ENCODE peak calls at places on chromosomes 5 and 9, in five cellular contexts. J, Q, S, L and V are unnamed samples. For H3K4me1, the result is how much of the 10 kb centered on the place peaks cover.

GRCh38 chr9:97852001-97852398 is 1.0 kb upstream of the FOXE1 start:
- DNase-seq in S (no peak), Q (no peak), J (no peak), L (no peak), V (peak)

GRCh38 chr9:17627641-17628040 is 48.8 kb downstream of the SH3GL2 start:
- DNase-seq in L (peak), Q (no peak), S (no peak), J (no peak), V (no peak)

GRCh38 chr5:124740991-124741583 is 5.4 kb downstream of the ZNF608 start:
- DNase-seq in L (peak), Q (no peak), S (no peak), J (no peak), V (no peak)

GRCh38 chr5:134603059-134603458 is 29.6 kb downstream of the SAR1B start:
- DNase-seq in L (peak), J (no peak), Q (no peak), S (no peak), V (no peak)

GRCh38 chr9:36441966-36442365 is 41.9 kb upstream of the RNF38 start:
- DNase-seq in J (no peak), L (no peak), S (no peak), Q (no peak), V (no peak)

GRCh38 chr5:73120222-73121108 is at the start of gene TMEM171:
- DNase-seq in L (peak), Q (peak), S (peak), J (peak), V (peak)

GRCh38 chr9:134427153-134427782 is 101.0 kb downstream of the RXRA start:
- DNase-seq in L (no peak), J (no peak), S (no peak), Q (no peak), V (no peak)

GRCh38 chr9:126373241-126373640 is 46.6 kb downstream of the MVB12B start:
- DNase-seq in S (no peak), Q (no peak), J (no peak), L (no peak), V (peak)

GRCh38 chr5:139472410-139473030 is 1.7 kb downstream of the SMIM33 start:
- DNase-seq in L (no peak), J (no peak), Q (no peak), S (no peak), V (no peak)

GRCh38 chr5:179497636-179498365 is 52.6 kb upstream of the RUFY1 start:
- DNase-seq in J (no peak), Q (no peak), L (no peak), S (no peak), V (no peak)

GRCh38 chr5:173707392-173707791 is 90.9 kb upstream of the BOD1 start:
- DNase-seq in Q (peak), S (no peak), L (peak), J (peak), V (peak)

GRCh38 chr5:71830626-71831539 is 111.8 kb downstream of the CARTPT start:
- DNase-seq in L (peak), S (peak), J (peak), Q (peak), V (peak)

GRCh38 chr5:98587166-98587565 is 186.3 kb upstream of the RGMB start:
- DNase-seq in J (peak), L (no peak), Q (no peak), S (no peak), V (no peak)

GRCh38 chr9:13053504-13053903 is 226.0 kb downstream of the MPDZ start:
- DNase-seq in Q (no peak), L (no peak), J (no peak), S (no peak), V (no peak)

GRCh38 chr5:83095973-83096539 is 18.7 kb downstream of the XRCC4 start:
- DNase-seq in L (peak), S (no peak), Q (no peak), J (peak), V (no peak)

GRCh38 chr5:69271376-69271775 is 36.7 kb downstream of the CDK7 start:
- DNase-seq in L (peak), Q (no peak), J (peak), S (no peak), V (peak)

GRCh38 chr5:135079760-135080159 is 45.7 kb upstream of the PITX1 start:
- DNase-seq in J (no peak), S (no peak), Q (no peak), L (no peak), V (no peak)

GRCh38 chr5:143698534-143698933 is 113.4 kb upstream of the HMHB1 start:
- DNase-seq in Q (no peak), J (no peak), S (no peak), L (no peak), V (no peak)

GRCh38 chr5:138275379-138275782 is 960 bp upstream of the GFRA3 start:
- DNase-seq in S (peak), Q (no peak), L (no peak), J (no peak), V (peak)

DNA sequence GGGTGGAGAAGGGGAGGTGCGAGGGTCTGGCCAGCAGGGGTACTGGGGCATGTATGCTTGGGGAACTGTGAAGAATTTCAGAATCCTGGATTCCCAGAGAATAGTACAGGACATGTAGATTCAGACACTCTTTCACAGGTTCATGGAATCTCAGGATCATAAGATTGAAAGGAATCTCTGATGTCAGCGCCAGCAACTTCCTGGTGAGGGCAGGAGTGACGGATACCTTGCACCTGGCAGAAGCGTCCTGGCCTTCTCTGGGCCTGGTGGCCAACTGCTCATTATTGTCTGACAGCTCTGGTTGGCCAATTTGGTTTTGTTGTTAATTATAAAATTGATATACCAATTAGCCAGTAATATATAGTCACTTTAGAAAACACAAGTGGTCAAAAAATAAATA is 6.9 kb downstream of the GM2A start:
- DNase-seq in J (no peak), S (no peak), L (no peak), Q (no peak), V (no peak)
- TF ChIP-seq CTCF in J (no peak), S (no peak), L (no peak), Q (no peak), V (no peak)

GRCh38 chr9:19441730-19442129 is 32.9 kb downstream of the ACER2 start:
- DNase-seq in Q (no peak), L (no peak), J (no peak), S (no peak), V (no peak)
- H3K4me3 ChIP-seq in Q (no peak), L (no peak), J (no peak), S (no peak), V (no peak)

DNA sequence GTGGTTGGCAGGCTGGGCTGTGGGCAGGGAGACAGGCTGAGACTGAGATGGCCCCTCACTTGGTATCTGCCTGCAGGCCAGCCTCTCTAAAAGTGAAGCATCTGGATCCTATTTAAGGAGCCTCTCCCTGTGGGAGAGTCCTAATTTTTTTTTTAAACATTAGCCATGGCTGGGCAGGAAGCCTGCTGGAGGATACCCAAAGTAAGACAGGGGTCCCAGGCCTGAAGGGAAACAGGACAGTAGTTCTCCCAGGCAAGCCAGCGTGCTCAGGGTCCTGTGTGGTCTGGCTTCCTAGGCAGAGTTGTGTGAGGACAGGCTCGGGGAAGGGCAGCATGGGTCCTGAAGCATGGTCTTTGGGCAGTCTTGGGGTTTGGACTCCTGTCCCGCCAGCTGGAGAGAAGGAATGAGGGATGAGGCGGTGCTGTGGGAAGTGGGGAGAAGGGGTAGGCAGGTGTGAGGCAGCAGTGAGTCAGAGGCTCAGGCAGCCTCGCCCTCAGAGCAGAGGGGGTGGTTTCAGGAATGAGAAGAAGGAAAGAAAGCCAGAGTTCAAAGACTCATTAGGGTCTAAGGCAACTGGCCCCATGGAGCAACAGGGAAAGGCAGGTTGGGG is 242.0 kb downstream of the FSTL4 start:
- DNase-seq in J (no peak), L (no peak), S (no peak), Q (no peak), V (no peak)
- H3K4me1 ChIP-seq in J (under half), L (under half), S (under half), Q (under half), V (under half)

GRCh38 chr5:176597417-176598389 is 12.3 kb downstream of the GPRIN1 start:
- DNase-seq in S (no peak), Q (no peak), L (no peak), J (no peak), V (no peak)

GRCh38 chr5:176596069-176596656 is 13.8 kb downstream of the GPRIN1 start:
- DNase-seq in L (no peak), Q (no peak), S (no peak), J (no peak), V (no peak)

GRCh38 chr5:176595386-176595943 is 14.5 kb downstream of the GPRIN1 start:
- DNase-seq in S (no peak), L (no peak), Q (no peak), J (no peak), V (no peak)

GRCh38 chr5:176594554-176594953 is 15.4 kb downstream of the GPRIN1 start:
- DNase-seq in L (no peak), J (no peak), S (no peak), Q (no peak), V (no peak)

DNA sequence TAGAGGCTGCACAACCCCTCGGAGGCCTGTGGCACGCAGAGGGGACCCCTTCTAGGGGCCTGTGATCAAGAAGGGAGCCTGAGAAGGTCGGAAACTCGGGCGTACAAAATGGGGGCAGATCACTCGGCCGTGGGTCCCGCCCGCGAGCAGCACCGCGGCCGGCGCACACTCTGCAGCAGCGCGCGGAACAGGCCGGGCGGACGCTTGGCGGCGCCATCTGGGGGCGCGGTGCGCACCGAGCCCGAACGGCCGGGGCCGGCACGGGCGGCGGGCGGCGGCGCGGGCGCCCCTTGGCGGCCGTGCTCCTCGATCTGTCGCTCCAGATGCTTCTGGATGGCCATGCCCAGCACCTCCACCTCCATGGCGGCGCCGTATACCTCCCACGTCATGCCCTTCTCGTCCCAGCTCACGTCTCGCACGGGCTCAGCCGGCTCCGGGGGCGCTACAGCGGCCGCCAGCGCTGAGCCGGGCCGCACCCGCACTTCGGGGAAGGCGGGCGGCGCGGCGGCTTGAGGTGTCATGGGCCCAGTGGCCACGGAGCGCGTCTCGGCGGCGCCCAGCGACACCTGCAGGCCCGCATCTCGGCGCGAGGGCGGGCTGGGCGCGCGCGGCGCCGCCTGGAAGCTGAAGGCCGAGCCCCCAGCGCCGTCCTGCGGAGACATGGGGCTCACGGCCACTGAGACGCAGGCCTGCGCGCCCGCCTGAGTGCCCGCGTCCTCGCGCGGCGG is 13.1 kb downstream of the GPRIN1 start:
- DNase-seq in S (no peak), Q (peak), L (peak), J (peak), V (peak)
- TF ChIP-seq CTCF in S (no peak), Q (peak), L (no peak), J (no peak), V (peak)